ENCODE peak calls at places on chromosome 20, in nine cellular contexts. A is RWPE1, P is tibial nerve, I is heart right ventricle, J is BJ, R is breast epithelium, F is fibroblast of the conjunctiva, V is astrocyte of the spinal cord, K is M059J. T is an unnamed sample.

GRCh38 chr20:50783903-50784302 is 11.0 kb upstream of the BCAS4 start:
- DNase-seq in A (no peak), P (no peak), I (no peak), J (no peak), R (no peak), F (no peak), V (no peak), K (no peak), T (no peak)

GRCh38 chr20:23160536-23161243 is 74.6 kb upstream of the CD93 start:
- DNase-seq in A (no peak), P (peak), I (no peak), J (no peak), R (no peak), F (no peak), V (no peak), K (peak), T (peak)

GRCh38 chr20:3221398-3222226 is 12.3 kb downstream of the ITPA start:
- DNase-seq in A (peak), P (no peak), I (no peak), J (no peak), R (no peak), F (no peak), V (no peak), K (no peak), T (no peak)

GRCh38 chr20:62598761-62599194 is 43.5 kb upstream of the SLCO4A1 start:
- DNase-seq in A (peak), P (no peak), I (no peak), J (no peak), R (no peak), F (no peak), V (no peak), K (no peak), T (no peak)

GRCh38 chr20:48983423-48984400 is 62.2 kb downstream of the ARFGEF2 start:
- DNase-seq in A (peak), P (no peak), I (peak), J (peak), R (no peak), F (no peak), V (peak), K (peak), T (peak)

GRCh38 chr20:513429-513828 is 30.2 kb downstream of the CSNK2A1 start:
- DNase-seq in A (no peak), P (no peak), I (no peak), J (no peak), R (no peak), F (no peak), V (no peak), K (peak), T (no peak)

GRCh38 chr20:37533154-37533715 is 5.6 kb upstream of the BLCAP start:
- DNase-seq in A (no peak), P (no peak), I (no peak), J (no peak), R (no peak), F (no peak), V (no peak), K (no peak), T (peak)

GRCh38 chr20:44959082-44959895 is 908 bp downstream of the TOMM34 start:
- DNase-seq in A (peak), P (peak), I (no peak), J (no peak), R (no peak), F (peak), V (peak), K (peak), T (peak)

T was measured in dermis blood vessel endothelial cell.